ENCODE peak calls at places on chromosomes 5 and 9, in four cellular contexts. One of them, this sample, is unnamed. For H3K4me1, the result is how much of the 10 kb centered on the place peaks cover.

GRCh38 chr9:86796671-86797070 is 150.6 kb downstream of the GAS1 start:
- DNase-seq in CD8-positive, alpha-beta memory T cell: no peak
- DNase-seq in cardiac muscle cell: no peak
- DNase-seq in transverse colon: no peak
- DNase-seq in this sample: no peak

GRCh38 chr5:59483971-59484472 is 409.5 kb downstream of the PDE4D start:
- DNase-seq in CD8-positive, alpha-beta memory T cell: no peak
- DNase-seq in cardiac muscle cell: peak
- DNase-seq in transverse colon: no peak
- DNase-seq in this sample: no peak

GRCh38 chr9:88706193-88707112 is 171.5 kb downstream of the NXNL2 start:
- DNase-seq in CD8-positive, alpha-beta memory T cell: no peak
- DNase-seq in cardiac muscle cell: no peak
- DNase-seq in transverse colon: no peak
- DNase-seq in this sample: no peak

GRCh38 chr9:72292874-72293607 is 72.0 kb downstream of the ZFAND5 start:
- DNase-seq in CD8-positive, alpha-beta memory T cell: no peak
- DNase-seq in cardiac muscle cell: peak
- DNase-seq in transverse colon: peak
- DNase-seq in this sample: no peak

GRCh38 chr9:113886471-113886870 is 10.4 kb downstream of the ZNF618 start:
- DNase-seq in CD8-positive, alpha-beta memory T cell: no peak
- DNase-seq in cardiac muscle cell: no peak
- DNase-seq in transverse colon: no peak
- DNase-seq in this sample: no peak

GRCh38 chr5:123559434-123559775 is 47.4 kb downstream of the CSNK1G3 start:
- DNase-seq in CD8-positive, alpha-beta memory T cell: no peak
- DNase-seq in cardiac muscle cell: no peak
- DNase-seq in transverse colon: no peak
- DNase-seq in this sample: no peak

GRCh38 chr9:126942369-126942768 is 27.8 kb downstream of the RALGPS1 start:
- DNase-seq in CD8-positive, alpha-beta memory T cell: no peak
- DNase-seq in cardiac muscle cell: no peak
- DNase-seq in transverse colon: no peak
- DNase-seq in this sample: no peak

GRCh38 chr9:34332370-34332964 is 3.1 kb downstream of the NUDT2 start:
- DNase-seq in CD8-positive, alpha-beta memory T cell: no peak
- DNase-seq in cardiac muscle cell: peak
- DNase-seq in transverse colon: no peak
- DNase-seq in this sample: no peak

GRCh38 chr5:36569456-36569855 is 37.0 kb upstream of the SLC1A3 start:
- DNase-seq in CD8-positive, alpha-beta memory T cell: no peak
- DNase-seq in cardiac muscle cell: no peak
- DNase-seq in transverse colon: no peak
- DNase-seq in this sample: no peak

GRCh38 chr9:74304598-74304997 is 192.5 kb upstream of the RORB start:
- DNase-seq in CD8-positive, alpha-beta memory T cell: no peak
- DNase-seq in cardiac muscle cell: no peak
- DNase-seq in transverse colon: no peak
- DNase-seq in this sample: no peak
- H3K4me3 ChIP-seq in CD8-positive, alpha-beta memory T cell: no peak
- H3K4me3 ChIP-seq in cardiac muscle cell: no peak
- H3K4me3 ChIP-seq in transverse colon: no peak
- H3K4me3 ChIP-seq in this sample: no peak

DNA sequence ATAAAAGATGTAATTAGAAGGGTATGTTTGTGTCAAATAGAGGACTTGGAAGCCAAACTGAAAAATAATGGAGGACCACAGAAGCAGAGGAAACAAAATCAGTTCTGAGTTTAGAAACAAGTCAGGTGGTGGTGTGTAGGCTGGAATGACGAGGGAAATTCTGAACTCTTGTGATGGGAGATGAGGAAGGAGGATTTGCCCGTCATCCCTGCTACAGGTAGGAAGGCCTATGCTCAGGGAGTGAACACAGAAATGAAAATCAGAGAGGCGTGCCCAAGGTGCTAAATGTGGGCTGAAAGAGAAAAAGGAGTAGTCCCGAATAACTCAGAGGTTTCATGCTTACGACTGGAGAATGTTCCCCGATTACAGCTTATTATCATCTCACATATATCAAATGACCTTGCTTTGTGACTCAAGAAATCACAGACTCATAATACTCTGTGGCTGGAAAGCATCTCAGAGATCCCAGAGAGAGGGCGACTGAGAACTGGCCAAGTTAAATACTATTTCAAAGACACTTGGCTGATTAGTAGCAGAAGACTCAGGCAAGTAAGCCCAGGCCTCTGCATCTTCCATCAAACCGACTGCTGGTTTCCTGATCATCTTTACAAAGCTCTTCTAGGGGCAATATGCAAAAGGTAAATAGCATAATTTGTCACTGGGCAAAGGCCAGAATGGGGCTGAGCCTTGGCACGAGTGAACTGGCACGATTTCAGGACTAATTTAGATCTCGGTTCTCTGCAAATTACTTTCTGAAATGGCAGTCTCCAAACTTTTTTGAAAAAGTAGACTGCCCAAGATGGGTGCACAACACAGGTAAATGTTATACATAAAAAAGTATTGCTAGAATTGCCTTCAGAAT is 125.9 kb downstream of the SUSD1 start:
- DNase-seq in CD8-positive, alpha-beta memory T cell: no peak
- DNase-seq in cardiac muscle cell: no peak
- DNase-seq in transverse colon: peak
- DNase-seq in this sample: peak
- H3K4me1 ChIP-seq in CD8-positive, alpha-beta memory T cell: under half
- H3K4me1 ChIP-seq in cardiac muscle cell: under half
- H3K4me1 ChIP-seq in transverse colon: under half
- H3K4me1 ChIP-seq in this sample: under half

DNA sequence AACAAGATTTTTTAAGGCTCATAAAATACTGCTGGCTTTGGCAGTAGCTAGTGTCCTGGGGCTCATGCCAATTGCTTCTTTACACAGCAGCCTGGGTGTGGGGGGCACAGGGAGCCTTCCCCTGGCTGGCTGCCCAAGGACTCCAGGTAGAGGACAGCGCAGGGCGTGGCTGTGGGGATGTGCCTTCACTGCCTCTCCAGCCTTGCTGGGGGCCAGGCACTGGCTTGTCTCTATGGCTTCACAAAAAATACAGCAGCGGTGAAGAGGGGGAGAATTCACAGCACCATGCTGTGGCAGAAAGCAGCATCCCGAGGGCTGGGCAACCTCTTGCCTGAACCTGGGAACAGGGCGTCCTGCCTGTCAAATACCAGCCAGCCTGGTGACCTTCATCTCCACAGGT is 57.4 kb downstream of the DAP start:
- DNase-seq in CD8-positive, alpha-beta memory T cell: no peak
- DNase-seq in cardiac muscle cell: no peak
- DNase-seq in transverse colon: peak
- DNase-seq in this sample: peak
- H3K4me3 ChIP-seq in CD8-positive, alpha-beta memory T cell: no peak
- H3K4me3 ChIP-seq in cardiac muscle cell: no peak
- H3K4me3 ChIP-seq in transverse colon: no peak
- H3K4me3 ChIP-seq in this sample: no peak

DNA sequence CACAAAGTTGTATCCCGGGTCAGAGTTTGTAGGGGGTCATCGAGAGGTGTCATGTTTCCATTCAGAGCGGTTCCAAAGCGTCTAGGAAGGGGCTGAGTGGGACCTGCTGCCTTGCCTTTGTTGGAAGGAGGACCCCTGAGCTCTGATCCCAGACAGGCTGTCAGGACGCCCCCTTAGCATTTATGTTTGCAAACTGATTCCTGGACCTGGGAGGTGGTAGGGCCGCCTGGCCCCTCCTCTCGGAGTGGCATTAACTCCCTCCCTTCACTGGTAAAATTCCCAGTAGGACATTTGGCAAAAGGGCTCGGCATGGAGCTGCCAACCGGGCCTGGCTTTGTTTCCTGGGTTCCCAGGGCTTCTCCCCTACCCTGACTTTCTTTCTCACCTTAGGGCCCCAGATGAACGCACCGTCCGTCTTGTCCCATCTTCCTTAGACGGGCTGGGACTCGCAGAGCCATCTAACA is 2.5 kb downstream of the JADE2 start:
- DNase-seq in CD8-positive, alpha-beta memory T cell: no peak
- DNase-seq in cardiac muscle cell: peak
- DNase-seq in transverse colon: no peak
- DNase-seq in this sample: no peak
- H3K4me1 ChIP-seq in CD8-positive, alpha-beta memory T cell: half or more
- H3K4me1 ChIP-seq in cardiac muscle cell: under half
- H3K4me1 ChIP-seq in transverse colon: under half
- H3K4me1 ChIP-seq in this sample: under half

DNA sequence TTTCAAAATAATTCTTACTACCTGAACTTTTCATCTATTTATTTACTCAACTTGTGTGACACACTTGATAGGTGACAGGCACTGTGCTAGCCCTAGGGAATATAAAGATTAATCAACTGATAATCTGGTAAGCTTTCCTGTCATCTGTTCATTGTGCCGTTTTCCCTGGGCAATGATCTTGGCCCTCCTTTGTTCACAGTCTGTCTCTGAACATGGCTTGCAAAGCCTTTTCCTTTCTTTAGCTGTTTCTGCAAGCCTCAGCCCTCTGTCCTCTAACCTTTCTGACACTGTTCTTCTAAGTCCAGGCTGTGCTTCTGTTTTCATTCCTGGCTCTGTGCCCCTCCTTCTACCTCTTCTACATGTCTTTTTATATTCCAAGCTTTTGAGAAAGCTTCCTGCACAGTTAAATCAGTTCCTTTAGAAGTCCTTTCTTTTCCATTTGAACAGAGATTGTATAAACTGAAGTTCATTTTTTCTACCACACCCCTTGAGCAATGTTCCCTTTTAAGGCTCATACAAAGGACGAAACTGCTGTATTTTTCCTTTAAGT is 803.0 kb upstream of the ZNF608 start:
- DNase-seq in CD8-positive, alpha-beta memory T cell: no peak
- DNase-seq in cardiac muscle cell: peak
- DNase-seq in transverse colon: no peak
- DNase-seq in this sample: no peak
- H3K4me3 ChIP-seq in CD8-positive, alpha-beta memory T cell: no peak
- H3K4me3 ChIP-seq in cardiac muscle cell: no peak
- H3K4me3 ChIP-seq in transverse colon: no peak
- H3K4me3 ChIP-seq in this sample: no peak

GRCh38 chr9:99385215-99385614 is 163.1 kb downstream of the SEC61B start:
- DNase-seq in CD8-positive, alpha-beta memory T cell: no peak
- DNase-seq in cardiac muscle cell: no peak
- DNase-seq in transverse colon: no peak
- DNase-seq in this sample: no peak
- H3K4me1 ChIP-seq in CD8-positive, alpha-beta memory T cell: under half
- H3K4me1 ChIP-seq in cardiac muscle cell: under half
- H3K4me1 ChIP-seq in transverse colon: under half
- H3K4me1 ChIP-seq in this sample: under half

DNA sequence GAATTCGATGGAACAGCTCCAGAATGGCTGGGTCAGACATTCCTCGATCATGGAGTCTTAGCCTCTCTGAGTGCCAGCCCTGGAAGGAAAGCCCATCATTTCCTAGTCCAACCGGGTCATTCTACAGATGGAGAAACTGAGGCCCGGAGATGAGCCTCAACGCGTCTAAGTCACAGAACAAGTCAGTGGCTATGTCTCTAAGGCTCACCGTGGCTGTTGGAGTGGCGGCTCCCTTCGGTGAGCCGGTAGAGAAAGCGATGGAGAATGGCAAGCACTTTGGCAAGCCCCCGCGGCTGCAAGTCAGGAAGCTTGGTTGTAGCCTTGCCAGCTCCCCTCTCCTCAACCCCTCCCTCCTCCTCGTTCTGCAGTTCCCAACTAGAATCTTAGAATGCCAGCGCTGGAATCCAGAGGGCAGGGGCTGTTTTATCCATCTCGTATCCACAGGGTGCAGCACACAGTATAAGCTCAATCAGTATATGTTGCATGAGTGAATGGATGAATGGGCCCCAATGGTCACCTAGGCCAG is 428 bp upstream of the ARSI start:
- DNase-seq in CD8-positive, alpha-beta memory T cell: no peak
- DNase-seq in cardiac muscle cell: no peak
- DNase-seq in transverse colon: no peak
- DNase-seq in this sample: no peak
- H3K4me3 ChIP-seq in CD8-positive, alpha-beta memory T cell: no peak
- H3K4me3 ChIP-seq in cardiac muscle cell: no peak
- H3K4me3 ChIP-seq in transverse colon: peak
- H3K4me3 ChIP-seq in this sample: no peak

GRCh38 chr5:179766021-179766725 is 27.6 kb upstream of the LTC4S start:
- DNase-seq in CD8-positive, alpha-beta memory T cell: no peak
- DNase-seq in cardiac muscle cell: no peak
- DNase-seq in transverse colon: no peak
- DNase-seq in this sample: no peak
- H3K4me1 ChIP-seq in CD8-positive, alpha-beta memory T cell: under half
- H3K4me1 ChIP-seq in cardiac muscle cell: under half
- H3K4me1 ChIP-seq in transverse colon: under half
- H3K4me1 ChIP-seq in this sample: under half

DNA sequence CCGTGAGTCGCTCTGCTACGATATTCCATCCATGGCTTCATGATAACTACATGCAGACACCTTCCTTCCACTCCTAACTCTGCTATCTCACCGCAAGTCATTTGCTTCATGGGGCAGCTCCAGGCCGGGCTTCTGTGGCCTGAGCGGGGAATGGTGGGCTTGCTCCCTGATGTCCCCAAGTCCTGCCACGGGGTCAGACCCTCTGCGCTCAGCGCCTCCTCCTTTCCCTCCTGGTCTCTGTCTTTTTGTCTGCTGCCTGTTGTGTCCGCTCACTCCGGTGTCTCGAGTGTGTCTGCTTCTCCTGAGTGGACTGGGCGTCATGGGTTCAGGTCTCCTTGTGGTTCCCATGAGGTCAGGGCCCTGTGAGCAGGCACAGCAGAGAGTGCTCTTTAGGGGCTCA is 139.6 kb downstream of the CACNA1B start:
- DNase-seq in CD8-positive, alpha-beta memory T cell: no peak
- DNase-seq in cardiac muscle cell: no peak
- DNase-seq in transverse colon: no peak
- DNase-seq in this sample: no peak
- H3K4me3 ChIP-seq in CD8-positive, alpha-beta memory T cell: no peak
- H3K4me3 ChIP-seq in cardiac muscle cell: no peak
- H3K4me3 ChIP-seq in transverse colon: no peak
- H3K4me3 ChIP-seq in this sample: no peak

GRCh38 chr9:99056876-99057664 is 47.8 kb upstream of the TGFBR1 start:
- DNase-seq in CD8-positive, alpha-beta memory T cell: no peak
- DNase-seq in cardiac muscle cell: no peak
- DNase-seq in transverse colon: no peak
- DNase-seq in this sample: no peak

GRCh38 chr9:99057665-99058625 is 47.0 kb upstream of the TGFBR1 start:
- DNase-seq in CD8-positive, alpha-beta memory T cell: peak
- DNase-seq in cardiac muscle cell: no peak
- DNase-seq in transverse colon: peak
- DNase-seq in this sample: peak

GRCh38 chr9:99055384-99055783 is 49.5 kb upstream of the TGFBR1 start:
- DNase-seq in CD8-positive, alpha-beta memory T cell: no peak
- DNase-seq in cardiac muscle cell: no peak
- DNase-seq in transverse colon: no peak
- DNase-seq in this sample: no peak

GRCh38 chr9:99054581-99054980 is 50.3 kb upstream of the TGFBR1 start:
- DNase-seq in CD8-positive, alpha-beta memory T cell: no peak
- DNase-seq in cardiac muscle cell: no peak
- DNase-seq in transverse colon: no peak
- DNase-seq in this sample: no peak

DNA sequence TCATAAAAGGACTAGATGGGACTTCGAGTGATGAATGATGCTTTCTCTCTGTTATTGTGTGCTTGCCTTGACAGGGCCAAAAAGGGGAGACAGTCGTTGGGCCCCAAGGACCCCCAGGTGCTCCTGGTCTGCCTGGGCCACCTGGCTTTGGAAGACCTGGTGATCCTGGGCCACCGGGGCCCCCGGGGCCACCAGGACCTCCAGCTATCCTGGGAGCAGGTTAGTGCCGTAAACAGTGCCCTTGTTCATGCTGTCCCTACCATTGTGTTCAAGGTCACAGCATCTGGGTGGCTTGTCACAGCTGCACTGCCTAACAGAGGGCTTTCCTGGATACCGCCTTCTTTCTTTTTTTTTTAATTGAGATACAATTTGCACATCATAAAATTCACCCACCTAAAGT is 48.7 kb upstream of the TGFBR1 start:
- DNase-seq in CD8-positive, alpha-beta memory T cell: no peak
- DNase-seq in cardiac muscle cell: no peak
- DNase-seq in transverse colon: no peak
- DNase-seq in this sample: no peak
- H3K4me1 ChIP-seq in CD8-positive, alpha-beta memory T cell: half or more
- H3K4me1 ChIP-seq in cardiac muscle cell: under half
- H3K4me1 ChIP-seq in transverse colon: under half
- H3K4me1 ChIP-seq in this sample: under half

This sample was measured in mucosa of descending colon.